ENCODE peak calls at places on chromosomes 6 and 20, in five cellular contexts. M is transverse colon; K is CD4-positive, CD25-positive, alpha-beta regulatory T cell; H is activated T-cell treated with anti-CD3 and anti-CD28 coated beads, Interleukin-2, amount 50 U/mL, for 72 hours; D is activated naive CD4-positive, alpha-beta T cell treated with Interleukin-2 at 50 U/mL for 16 hours. U is an unnamed sample.

GRCh38 chr6:42226251-42227143 is 8.8 kb upstream of the MRPS10 start:
- DNase-seq in M (peak; percentile 71), K (no peak), H (no peak), D (no peak), U (no peak)

GRCh38 chr6:47579040-47579439 is 101.5 kb downstream of the CD2AP start:
- DNase-seq in M (no peak), K (no peak), H (no peak), D (no peak), U (no peak)

GRCh38 chr6:165686966-165687365 is 23.9 kb upstream of the PDE10A start:
- DNase-seq in M (no peak), K (no peak), H (no peak), D (no peak), U (no peak)

GRCh38 chr20:50240092-50240491 is 49.5 kb downstream of the CEBPB start:
- DNase-seq in M (no peak), K (no peak), H (no peak), D (no peak), U (no peak)

GRCh38 chr20:64209148-64209547 is 44.9 kb downstream of the MYT1 start:
- DNase-seq in M (no peak), K (no peak), H (no peak), D (no peak), U (no peak)

GRCh38 chr6:46605091-46605797 is 47.4 kb downstream of the CYP39A1 start:
- DNase-seq in M (no peak), K (no peak), H (no peak), D (no peak), U (no peak)

GRCh38 chr20:47144463-47144862 is 212.0 kb downstream of the ZMYND8 start:
- DNase-seq in M (no peak), K (no peak), H (no peak), D (no peak), U (no peak)

GRCh38 chr6:160462551-160463109 is 114.5 kb downstream of the SLC22A3 start:
- DNase-seq in M (peak; percentile 13), K (peak; percentile 50), H (peak; percentile 58), D (peak; percentile 41), U (peak; percentile 90)

GRCh38 chr6:37314803-37315515 is 38.8 kb upstream of the RNF8 start:
- DNase-seq in M (peak; percentile 12), K (no peak), H (peak; percentile 57), D (peak; percentile 35), U (peak; percentile 71)

GRCh38 chr6:34547921-34548644 is 8.0 kb downstream of the SPDEF start:
- DNase-seq in M (peak; percentile 62), K (no peak), H (no peak), D (no peak), U (no peak)

GRCh38 chr6:75532521-75532920 is 38.9 kb upstream of the FILIP1 start:
- DNase-seq in M (no peak), K (no peak), H (no peak), D (no peak), U (no peak)

GRCh38 chr6:137867685-137868509 is 838 bp downstream of the TNFAIP3 start:
- DNase-seq in M (peak; percentile 60), K (no peak), H (peak; percentile 42), D (peak; percentile 44), U (peak; percentile 65)

GRCh38 chr6:122801397-122801796 is 12.3 kb downstream of the SMPDL3A start:
- DNase-seq in M (no peak), K (no peak), H (no peak), D (no peak), U (no peak)

GRCh38 chr6:87873556-87873955 is 171.5 kb upstream of the AKIRIN2 start:
- DNase-seq in M (no peak), K (no peak), H (no peak), D (no peak), U (no peak)

GRCh38 chr20:45470262-45470931 is 844 bp downstream of the WFDC2 start:
- DNase-seq in M (peak; percentile 68), K (no peak), H (peak; percentile 47), D (no peak), U (no peak)

GRCh38 chr6:142331601-142332000 is 29.8 kb downstream of the ADGRG6 start:
- DNase-seq in M (no peak), K (no peak), H (no peak), D (no peak), U (no peak)

GRCh38 chr6:144394209-144394608 is 109.1 kb downstream of the UTRN start:
- DNase-seq in M (no peak), K (no peak), H (no peak), D (no peak), U (no peak)

GRCh38 chr20:60749804-60750602 is 502.1 kb upstream of the CDH4 start:
- DNase-seq in M (no peak), K (no peak), H (no peak), D (no peak), U (no peak)

GRCh38 chr20:38231786-38232130 is 28.8 kb downstream of the KIAA1755 start:
- DNase-seq in M (no peak), K (no peak), H (no peak), D (no peak), U (no peak)

GRCh38 chr20:21702553-21703467 is 2.7 kb upstream of the PAX1 start:
- DNase-seq in M (peak; percentile 41), K (no peak), H (peak; percentile 68), D (no peak), U (peak; percentile 42)

GRCh38 chr20:63163171-63163570 is 52.8 kb downstream of the YTHDF1 start:
- DNase-seq in M (no peak), K (no peak), H (no peak), D (no peak), U (no peak)

GRCh38 chr6:118581489-118581959 is 33.4 kb downstream of the PLN start:
- DNase-seq in M (no peak), K (no peak), H (no peak), D (no peak), U (no peak)

GRCh38 chr20:58852559-58853271 is at the start of gene GNAS:
- DNase-seq in M (peak; percentile 62), K (peak; percentile 27), H (peak; percentile 65), D (peak; percentile 59), U (peak; percentile 67)

GRCh38 chr6:90295854-90296345 is 743 bp downstream of the BACH2 start:
- DNase-seq in M (peak; percentile 67), K (peak; percentile 40), H (peak; percentile 81), D (peak; percentile 70), U (peak; percentile 82)

GRCh38 chr6:106620931-106621672 is 8.2 kb downstream of the RTN4IP1 start:
- DNase-seq in M (no peak), K (no peak), H (no peak), D (no peak), U (no peak)

GRCh38 chr6:14671261-14671681 is 553.7 kb downstream of the CD83 start:
- DNase-seq in M (no peak), K (no peak), H (no peak), D (no peak), U (no peak)

U was measured in activated CD8-positive, alpha-beta T cell treated with anti-CD3 and anti-CD28 coated beads, Interleukin-2, amount 10 ng/mL, durations not matched to agents 7 days and 5 days.